ENCODE peak calls at places on chromosomes 5 and 9, in eight cellular contexts. A, E, K, I, N, Z, G and J are unnamed samples.

GRCh38 chr5:138789771-138790242 is 36.6 kb downstream of the CTNNA1 start:
- DNase-seq in A (no peak), E (no peak), K (peak), I (no peak), N (peak), Z (no peak), G (no peak), J (no peak)

GRCh38 chr5:97600486-97600885 is 417.4 kb upstream of the RIOK2 start:
- DNase-seq in A (no peak), E (no peak), K (no peak), I (no peak), N (no peak), Z (no peak), G (peak), J (no peak)

GRCh38 chr9:93295031-93295430 is 111.1 kb downstream of the WNK2 start:
- DNase-seq in A (no peak), E (no peak), K (no peak), I (no peak), N (no peak), Z (no peak), G (no peak), J (no peak)

GRCh38 chr5:89343666-89344065 is 460.7 kb upstream of the MEF2C start:
- DNase-seq in A (no peak), E (no peak), K (no peak), I (peak), N (peak), Z (peak), G (no peak), J (peak)

GRCh38 chr5:116935561-116936162 is 361.0 kb upstream of the SEMA6A start:
- DNase-seq in A (no peak), E (no peak), K (no peak), I (no peak), N (no peak), Z (no peak), G (no peak), J (no peak)

GRCh38 chr5:157273131-157273556 is 7.2 kb downstream of the CYFIP2 start:
- DNase-seq in A (no peak), E (no peak), K (peak), I (no peak), N (no peak), Z (no peak), G (no peak), J (no peak)

GRCh38 chr5:177336112-177336511 is 15.4 kb downstream of the LMAN2 start:
- DNase-seq in A (no peak), E (no peak), K (peak), I (peak), N (peak), Z (no peak), G (peak), J (no peak)

GRCh38 chr5:10452768-10453331 is 11.2 kb downstream of the ROPN1L start:
- DNase-seq in A (no peak), E (no peak), K (peak), I (peak), N (peak), Z (peak), G (peak), J (peak)

GRCh38 chr5:102910240-102911226 is 155.4 kb downstream of the PAM start:
- DNase-seq in A (no peak), E (no peak), K (no peak), I (no peak), N (peak), Z (no peak), G (peak), J (no peak)

GRCh38 chr5:59813761-59814562 is 79.6 kb downstream of the PDE4D start:
- DNase-seq in A (no peak), E (no peak), K (no peak), I (peak), N (peak), Z (peak), G (peak), J (peak)

GRCh38 chr9:3794005-3794404 is 268.2 kb upstream of the RFX3 start:
- DNase-seq in A (no peak), E (no peak), K (peak), I (no peak), N (peak), Z (peak), G (peak), J (peak)

GRCh38 chr5:95382843-95383242 is 8.3 kb upstream of the FAM81B start:
- DNase-seq in A (no peak), E (no peak), K (no peak), I (no peak), N (no peak), Z (peak), G (no peak), J (peak)

GRCh38 chr5:74866653-74867162 is 521 bp upstream of the FAM169A start:
- DNase-seq in A (peak), E (no peak), K (no peak), I (no peak), N (no peak), Z (no peak), G (no peak), J (no peak)

GRCh38 chr5:10034008-10034407 is 215.7 kb downstream of the ATPSCKMT start:
- DNase-seq in A (no peak), E (no peak), K (no peak), I (no peak), N (no peak), Z (peak), G (no peak), J (peak)

GRCh38 chr5:2178528-2178927 is 295.8 kb upstream of the IRX4 start:
- DNase-seq in A (no peak), E (no peak), K (no peak), I (no peak), N (no peak), Z (no peak), G (no peak), J (no peak)

GRCh38 chr9:133348763-133349573 is 950 bp downstream of the RPL7A start:
- DNase-seq in A (no peak), E (no peak), K (no peak), I (no peak), N (no peak), Z (no peak), G (no peak), J (no peak)

GRCh38 chr5:112757468-112758208 is 20.0 kb downstream of the APC start:
- DNase-seq in A (no peak), E (no peak), K (peak), I (peak), N (peak), Z (peak), G (no peak), J (peak)

GRCh38 chr9:19028835-19029451 is 4.1 kb downstream of the SAXO1 start:
- DNase-seq in A (no peak), E (no peak), K (peak), I (peak), N (peak), Z (peak), G (peak), J (peak)

GRCh38 chr5:149153751-149154610 is 12.7 kb downstream of the ABLIM3 start:
- DNase-seq in A (no peak), E (no peak), K (peak), I (no peak), N (peak), Z (peak), G (peak), J (peak)

GRCh38 chr5:171978519-171978918 is 27.9 kb downstream of the FBXW11 start:
- DNase-seq in A (no peak), E (no peak), K (no peak), I (no peak), N (no peak), Z (no peak), G (no peak), J (no peak)

GRCh38 chr5:32713396-32714381 is 2.6 kb downstream of the NPR3 start:
- DNase-seq in A (no peak), E (no peak), K (no peak), I (no peak), N (no peak), Z (no peak), G (peak), J (no peak)

GRCh38 chr5:177519463-177520235 is 2.9 kb upstream of the DDX41 start:
- DNase-seq in A (no peak), E (no peak), K (no peak), I (no peak), N (no peak), Z (no peak), G (no peak), J (no peak)

GRCh38 chr9:128104171-128104618 is 23.3 kb downstream of the PTGES2 start:
- DNase-seq in A (no peak), E (no peak), K (no peak), I (no peak), N (peak), Z (peak), G (no peak), J (peak)

GRCh38 chr5:177997846-177998245 is 1.8 kb upstream of the PROP1 start:
- DNase-seq in A (no peak), E (no peak), K (no peak), I (no peak), N (no peak), Z (no peak), G (no peak), J (no peak)

GRCh38 chr9:71763752-71764332 is 4.5 kb downstream of the CEMIP2 start:
- DNase-seq in A (no peak), E (no peak), K (no peak), I (no peak), N (peak), Z (no peak), G (peak), J (no peak)

GRCh38 chr5:41071975-41072374 is 833 bp upstream of the MROH2B start:
- DNase-seq in A (no peak), E (no peak), K (no peak), I (no peak), N (peak), Z (no peak), G (no peak), J (no peak)

GRCh38 chr9:93680445-93681315 is 104.3 kb downstream of the PHF2 start:
- DNase-seq in A (no peak), E (no peak), K (no peak), I (no peak), N (no peak), Z (no peak), G (no peak), J (no peak)

GRCh38 chr5:88875609-88876234 is 7.3 kb downstream of the MEF2C start:
- DNase-seq in A (no peak), E (no peak), K (no peak), I (no peak), N (no peak), Z (no peak), G (no peak), J (no peak)

GRCh38 chr5:56580864-56581263 is 234.5 kb upstream of the MAP3K1 start:
- DNase-seq in A (no peak), E (no peak), K (no peak), I (no peak), N (no peak), Z (no peak), G (no peak), J (no peak)

GRCh38 chr5:168409601-168410458 is 76.4 kb upstream of the RARS1 start:
- DNase-seq in A (no peak), E (no peak), K (no peak), I (no peak), N (no peak), Z (no peak), G (peak), J (no peak)

GRCh38 chr5:166493042-166493441 is 1798.4 kb upstream of the WWC1 start:
- DNase-seq in A (no peak), E (no peak), K (no peak), I (no peak), N (no peak), Z (no peak), G (no peak), J (no peak)

GRCh38 chr5:137957948-137958347 is 68.7 kb downstream of the PKD2L2 start:
- DNase-seq in A (no peak), E (no peak), K (no peak), I (no peak), N (no peak), Z (no peak), G (no peak), J (no peak)

GRCh38 chr5:107669543-107670027 is 1.2 kb downstream of the EFNA5 start:
- DNase-seq in A (peak), E (no peak), K (peak), I (peak), N (no peak), Z (peak), G (peak), J (peak)

GRCh38 chr5:140875085-140876065 is at the start of gene PCDHA12:
- DNase-seq in A (no peak), E (no peak), K (no peak), I (no peak), N (no peak), Z (no peak), G (no peak), J (no peak)

GRCh38 chr5:86374611-86375010 is 243.1 kb upstream of the COX7C start:
- DNase-seq in A (no peak), E (no peak), K (no peak), I (no peak), N (no peak), Z (no peak), G (no peak), J (no peak)